ENCODE peak calls at places on chromosomes 1 and 21, in four cellular contexts. X, Z, W and H are unnamed samples.

GRCh38 chr1:161166669-161167548 is 683 bp downstream of the PPOX start:
- DNase-seq in X (no peak), Z (no peak), W (no peak), H (no peak)

GRCh38 chr1:226308166-226308722 is 720 bp downstream of the LIN9 start:
- DNase-seq in X (no peak), Z (no peak), W (no peak), H (peak)

GRCh38 chr1:235984041-235984820 is 80.7 kb downstream of the NID1 start:
- DNase-seq in X (no peak), Z (no peak), W (no peak), H (no peak)

GRCh38 chr1:224168859-224169380 is 14.1 kb upstream of the DEGS1 start:
- DNase-seq in X (no peak), Z (no peak), W (peak), H (peak)

GRCh38 chr21:31938330-31939301 is 65.8 kb downstream of the HUNK start:
- DNase-seq in X (no peak), Z (no peak), W (no peak), H (no peak)

GRCh38 chr1:9960011-9960410 is 16.7 kb downstream of the NMNAT1 start:
- DNase-seq in X (no peak), Z (no peak), W (no peak), H (no peak)

GRCh38 chr1:152869808-152870419 is 8.2 kb upstream of the SMCP start:
- DNase-seq in X (no peak), Z (peak), W (peak), H (peak)

GRCh38 chr1:245648749-245649517 is 494.1 kb downstream of the KIF26B start:
- DNase-seq in X (no peak), Z (no peak), W (no peak), H (no peak)

GRCh38 chr1:65264197-65264929 is 45.0 kb upstream of the DNAJC6 start:
- DNase-seq in X (no peak), Z (no peak), W (no peak), H (no peak)

GRCh38 chr21:20999567-21000169 is 1.5 kb downstream of the NCAM2 start:
- DNase-seq in X (no peak), Z (peak), W (peak), H (no peak)

GRCh38 chr1:22039594-22040347 is 12.7 kb upstream of the CDC42 start:
- DNase-seq in X (no peak), Z (peak), W (no peak), H (no peak)

GRCh38 chr21:41316200-41316599 is 401 bp upstream of the FAM3B start:
- DNase-seq in X (no peak), Z (no peak), W (no peak), H (no peak)

GRCh38 chr1:147721711-147722110 is 38.7 kb downstream of the GJA5 start:
- DNase-seq in X (no peak), Z (no peak), W (no peak), H (no peak)

GRCh38 chr1:244369256-244370057 is 82.3 kb downstream of the ADSS2 start:
- DNase-seq in X (peak), Z (no peak), W (no peak), H (no peak)

GRCh38 chr1:99950486-99950885 is 19.3 kb upstream of the SLC35A3 start:
- DNase-seq in X (no peak), Z (no peak), W (no peak), H (no peak)

GRCh38 chr1:116737020-116737854 is 17.0 kb upstream of the CD2 start:
- DNase-seq in X (peak), Z (peak), W (peak), H (peak)

GRCh38 chr1:186762653-186763052 is 66.1 kb upstream of the PLA2G4A start:
- DNase-seq in X (no peak), Z (no peak), W (no peak), H (no peak)

GRCh38 chr1:199861020-199861795 is 166.3 kb upstream of the NR5A2 start:
- DNase-seq in X (no peak), Z (no peak), W (no peak), H (no peak)

GRCh38 chr21:42361286-42361685 is 5.0 kb downstream of the TFF1 start:
- DNase-seq in X (no peak), Z (no peak), W (no peak), H (no peak)

GRCh38 chr1:44170281-44170823 is 28.9 kb upstream of the KLF18 start:
- DNase-seq in X (no peak), Z (peak), W (no peak), H (no peak)

GRCh38 chr1:21322681-21323016 is 32.4 kb upstream of the ECE1 start:
- DNase-seq in X (no peak), Z (no peak), W (no peak), H (no peak)

GRCh38 chr1:95041491-95042165 is 31.1 kb downstream of the ALG14 start:
- DNase-seq in X (no peak), Z (peak), W (peak), H (peak)

GRCh38 chr1:33050221-33051076 is 13.8 kb upstream of the AK2 start:
- DNase-seq in X (no peak), Z (no peak), W (peak), H (no peak)

GRCh38 chr1:39625462-39626273 is 13.8 kb downstream of the HEYL start:
- DNase-seq in X (no peak), Z (no peak), W (no peak), H (no peak)

GRCh38 chr1:177442580-177442979 is 271.8 kb downstream of the BRINP2 start:
- DNase-seq in X (no peak), Z (no peak), W (no peak), H (no peak)

GRCh38 chr1:8078176-8078671 is 52.1 kb upstream of the ERRFI1 start:
- DNase-seq in X (no peak), Z (no peak), W (peak), H (peak)

GRCh38 chr21:18244721-18245486 is at the start of gene CHODL:
- DNase-seq in X (no peak), Z (no peak), W (no peak), H (no peak)

GRCh38 chr1:227059076-227059475 is 119.0 kb downstream of the COQ8A start:
- DNase-seq in X (no peak), Z (no peak), W (no peak), H (no peak)

GRCh38 chr1:93081716-93082115 is 2.6 kb downstream of the MTF2 start:
- DNase-seq in X (no peak), Z (no peak), W (no peak), H (no peak)

GRCh38 chr21:45158491-45159423 is 84.4 kb downstream of the ADARB1 start:
- DNase-seq in X (no peak), Z (no peak), W (no peak), H (no peak)

GRCh38 chr1:152179566-152179965 is 20.5 kb upstream of the RPTN start:
- DNase-seq in X (no peak), Z (no peak), W (no peak), H (no peak)

GRCh38 chr1:5744342-5744741 is 247.9 kb downstream of the NPHP4 start:
- DNase-seq in X (no peak), Z (no peak), W (no peak), H (no peak)
- TF ChIP-seq KDM1A in X (no peak), Z (no peak), W (no peak), H (no peak)

DNA sequence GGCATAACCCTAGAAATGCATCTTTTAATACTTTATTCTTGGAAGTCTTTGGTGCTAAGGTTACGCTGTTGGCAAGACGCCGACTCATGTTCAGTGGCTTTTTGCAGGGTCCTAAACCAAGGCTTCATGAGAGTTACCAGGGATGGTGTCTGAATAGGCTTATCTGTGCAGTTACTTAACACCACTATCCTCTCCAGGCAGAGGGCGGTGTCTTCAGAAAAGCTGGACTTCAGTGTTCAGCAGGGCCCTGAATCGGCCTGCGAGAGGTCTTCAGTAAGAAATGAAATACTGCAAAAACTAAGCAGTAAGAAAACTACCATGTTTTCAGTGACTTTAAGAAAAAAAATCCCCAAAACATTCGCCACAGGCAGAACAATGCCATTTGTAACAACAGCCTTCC is 58.3 kb downstream of the SIM2 start:
- DNase-seq in X (no peak), Z (no peak), W (no peak), H (no peak)
- TF ChIP-seq JUN in X (no peak), Z (no peak), W (no peak), H (no peak)

DNA sequence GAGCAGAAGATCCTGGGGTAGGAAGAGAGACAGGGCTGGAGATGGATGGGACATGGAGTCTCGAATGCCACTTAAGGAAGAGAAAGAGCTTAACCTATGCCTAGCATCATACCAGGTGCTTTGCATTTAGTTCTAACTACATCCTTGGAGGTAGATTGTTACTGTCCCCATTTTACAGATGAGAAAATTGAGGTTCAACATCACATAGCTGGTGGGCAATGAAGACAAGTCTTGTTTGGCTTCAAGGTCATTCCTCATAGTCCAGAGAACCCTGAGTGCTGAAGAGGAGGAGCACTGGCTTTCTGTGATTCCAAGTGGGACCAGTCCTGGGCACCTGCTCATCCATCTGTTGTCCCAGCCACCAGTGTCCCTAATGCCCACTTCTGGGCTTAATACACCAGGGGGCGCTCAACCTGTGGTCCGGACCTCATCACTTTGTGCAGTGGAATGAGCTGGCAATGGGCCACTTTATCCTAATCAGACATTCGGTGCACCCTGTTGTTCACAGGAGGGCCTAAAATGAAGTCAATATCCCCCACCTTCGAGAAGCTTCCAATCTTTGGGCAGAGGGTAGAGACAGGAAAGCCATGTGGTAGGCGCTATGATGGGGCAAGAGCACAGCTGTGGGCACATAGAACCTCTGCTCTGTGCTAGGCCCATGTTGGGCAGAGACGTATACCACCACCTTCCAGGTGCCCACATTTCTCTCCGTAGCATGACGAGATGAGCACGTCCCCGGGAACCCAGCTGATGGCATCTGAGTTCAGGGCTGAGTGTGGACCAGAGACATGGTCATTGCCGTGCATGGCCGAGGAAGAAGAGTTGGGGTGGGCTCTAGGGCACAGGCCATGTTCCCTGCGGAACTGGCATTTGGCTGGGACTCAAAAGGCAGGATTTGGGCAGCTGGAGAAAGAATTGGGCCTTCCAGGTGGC is 9.2 kb downstream of the RPS6KA1 start:
- DNase-seq in X (no peak), Z (peak), W (peak), H (peak)
- TF ChIP-seq KDM1A in X (peak), Z (peak), W (peak), H (peak)

GRCh38 chr1:6597777-6598131 is 4.9 kb downstream of the KLHL21 start:
- DNase-seq in X (no peak), Z (no peak), W (no peak), H (no peak)

GRCh38 chr1:6600410-6601048 is 2.1 kb downstream of the KLHL21 start:
- DNase-seq in X (no peak), Z (no peak), W (no peak), H (no peak)

GRCh38 chr1:6601049-6601864 is 1.4 kb downstream of the KLHL21 start:
- DNase-seq in X (no peak), Z (peak), W (peak), H (peak)

GRCh38 chr1:6596886-6597776 is 5.5 kb downstream of the KLHL21 start:
- DNase-seq in X (no peak), Z (no peak), W (no peak), H (no peak)

GRCh38 chr1:6599141-6599975 is 3.3 kb downstream of the KLHL21 start:
- DNase-seq in X (no peak), Z (no peak), W (no peak), H (no peak)
- TF ChIP-seq JUN in X (no peak), Z (no peak), W (no peak), H (no peak)

DNA sequence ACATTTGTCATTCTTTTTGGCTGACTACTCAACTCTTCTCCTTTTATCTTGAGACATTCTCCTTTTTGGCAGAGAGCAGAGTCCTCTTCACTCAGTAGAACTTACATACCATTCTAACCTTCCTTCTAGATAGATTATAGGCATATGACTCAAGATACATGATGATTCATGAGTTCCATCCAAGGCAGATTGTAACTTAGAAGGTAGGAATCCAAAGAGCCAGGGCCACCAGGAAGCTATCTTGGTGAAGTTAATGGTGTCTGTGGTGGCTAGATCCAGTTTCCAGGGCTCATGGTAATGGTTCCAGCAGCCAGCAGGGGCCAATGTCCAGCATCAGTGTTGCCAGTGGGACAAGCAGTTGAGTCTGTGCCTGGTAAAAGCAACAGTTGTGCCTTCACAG is 76.1 kb upstream of the KIAA0040 start:
- DNase-seq in X (no peak), Z (no peak), W (no peak), H (no peak)
- TF ChIP-seq KDM1A in X (no peak), Z (no peak), W (no peak), H (no peak)

GRCh38 chr1:13516606-13517005 is 2.8 kb upstream of the LRRC38 start:
- DNase-seq in X (no peak), Z (no peak), W (no peak), H (no peak)
- TF ChIP-seq JUN in X (no peak), Z (no peak), W (no peak), H (no peak)

DNA sequence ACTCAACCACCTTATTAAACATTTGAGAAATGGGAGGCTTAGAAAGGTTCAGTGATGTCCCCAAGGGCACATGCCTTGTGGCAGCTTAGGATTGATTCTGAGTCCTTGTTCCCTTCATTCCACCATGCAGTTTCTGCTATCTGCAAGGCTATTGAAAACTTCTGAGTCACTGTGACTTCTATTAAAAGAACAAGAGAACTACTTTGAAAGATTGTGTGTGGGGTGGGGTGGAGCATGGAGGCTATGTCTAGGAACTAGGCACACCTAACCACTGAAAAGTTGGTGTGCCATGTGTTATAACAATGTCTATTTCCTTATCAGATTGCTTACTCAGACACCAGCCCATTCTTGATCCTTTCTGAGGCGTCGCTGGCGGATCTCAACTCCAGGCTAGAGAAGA is 10.8 kb downstream of the MTARC1 start:
- DNase-seq in X (no peak), Z (no peak), W (no peak), H (no peak)
- TF ChIP-seq KDM1A in X (no peak), Z (no peak), W (no peak), H (no peak)

GRCh38 chr1:109381573-109381972 is 16.1 kb downstream of the SORT1 start:
- DNase-seq in X (no peak), Z (no peak), W (no peak), H (no peak)
- TF ChIP-seq JUN in X (no peak), Z (no peak), W (no peak), H (no peak)

GRCh38 chr1:67018574-67018973 is 35.4 kb downstream of the SLC35D1 start:
- DNase-seq in X (no peak), Z (no peak), W (no peak), H (no peak)

GRCh38 chr1:67009792-67010191 is 44.2 kb downstream of the SLC35D1 start:
- DNase-seq in X (no peak), Z (no peak), W (no peak), H (no peak)

GRCh38 chr1:67019121-67019520 is 34.8 kb downstream of the SLC35D1 start:
- DNase-seq in X (no peak), Z (no peak), W (no peak), H (no peak)

GRCh38 chr1:67013573-67013972 is 40.4 kb downstream of the SLC35D1 start:
- DNase-seq in X (no peak), Z (peak), W (no peak), H (no peak)
- TF ChIP-seq KDM1A in X (no peak), Z (no peak), W (no peak), H (no peak)

GRCh38 chr1:207983044-207983443 is 72.1 kb upstream of the CD34 start:
- DNase-seq in X (no peak), Z (no peak), W (no peak), H (no peak)
- TF ChIP-seq JUN in X (no peak), Z (no peak), W (no peak), H (no peak)